ENCODE peak calls at places on chromosomes 5 and 9, in five cellular contexts. J is activated T-cell treated with anti-CD3 and anti-CD28 coated beads for 4 hours, R is T-helper 17 cell, P is PC-9, H is NCI-H1092. N is an unnamed sample.

GRCh38 chr5:141223112-141223783 is at the start of gene PCDHB14:
- DNase-seq in J (no peak), R (no peak), P (no peak), H (peak), N (no peak)

GRCh38 chr5:65769539-65769938 is 47.5 kb downstream of the NLN start:
- DNase-seq in J (no peak), R (no peak), P (peak), H (peak), N (no peak)

GRCh38 chr9:127548352-127548878 is 63.7 kb upstream of the STXBP1 start:
- DNase-seq in J (no peak), R (no peak), P (no peak), H (no peak), N (no peak)

GRCh38 chr9:113619156-113619861 is 155.8 kb downstream of the RGS3 start:
- DNase-seq in J (no peak), R (no peak), P (no peak), H (no peak), N (no peak)

GRCh38 chr5:179276838-179277395 is 68.3 kb downstream of the ADAMTS2 start:
- DNase-seq in J (no peak), R (no peak), P (no peak), H (no peak), N (no peak)

GRCh38 chr5:102823441-102823874 is 68.4 kb downstream of the PAM start:
- DNase-seq in J (no peak), R (no peak), P (no peak), H (no peak), N (no peak)

GRCh38 chr5:103918668-103919367 is 356.2 kb upstream of the NUDT12 start:
- DNase-seq in J (no peak), R (no peak), P (no peak), H (no peak), N (no peak)

GRCh38 chr5:103404483-103404882 is 145.9 kb downstream of the MACIR start:
- DNase-seq in J (no peak), R (no peak), P (no peak), H (no peak), N (no peak)

GRCh38 chr5:67038817-67039603 is 157.6 kb downstream of the CD180 start:
- DNase-seq in J (no peak), R (no peak), P (no peak), H (no peak), N (no peak)

GRCh38 chr5:80654054-80654390 is 430 bp upstream of the MSH3 start:
- DNase-seq in J (no peak), R (no peak), P (no peak), H (no peak), N (no peak)

GRCh38 chr9:82021198-82021597 is 32.6 kb downstream of the SPATA31D1 start:
- DNase-seq in J (no peak), R (no peak), P (no peak), H (no peak), N (no peak)

GRCh38 chr5:69206528-69207190 is 17.3 kb downstream of the CENPH start:
- DNase-seq in J (no peak), R (no peak), P (peak), H (no peak), N (no peak)

GRCh38 chr5:3595102-3595961 is at the start of gene IRX1:
- DNase-seq in J (no peak), R (no peak), P (no peak), H (peak), N (no peak)

GRCh38 chr9:37333288-37333687 is 89.2 kb upstream of the GRHPR start:
- DNase-seq in J (no peak), R (no peak), P (no peak), H (no peak), N (no peak)

GRCh38 chr9:13717356-13718057 is 438.0 kb upstream of the MPDZ start:
- DNase-seq in J (no peak), R (no peak), P (no peak), H (no peak), N (no peak)

N was measured in stimulated activated naive B cell treated with anti-CD40 and anti-IgM and Interleukin-4, amounts not matched to agents 10 μg/mL and 1 μg/mL and 100 μg/mL, for 72 hours.